ENCODE peak calls at places on chromosomes 4 and X, in ten cellular contexts. One of them, this sample, is unnamed.

GRCh38 chrX:47658684-47659515 is at the start of gene UXT:
- DNase-seq in fibroblast of lung: peak; percentile 97
- DNase-seq in H9: peak; percentile 96
- DNase-seq in CD4-positive, alpha-beta T cell: peak; percentile 87
- DNase-seq in foreskin keratinocyte: peak; percentile 87
- DNase-seq in H1: peak; percentile 89
- DNase-seq in cardiac muscle cell: peak; percentile 92
- DNase-seq in DND-41: peak; percentile 96
- DNase-seq in transverse colon: peak; percentile 96
- DNase-seq in psoas muscle: peak; percentile 91
- DNase-seq in this sample: peak; percentile 96

GRCh38 chr4:181959121-181959520 is 284.1 kb upstream of the TENM3 start:
- DNase-seq in cardiac muscle cell: peak; percentile 53
- DNase-seq in psoas muscle: no peak
- DNase-seq in CD4-positive, alpha-beta T cell: no peak
- DNase-seq in transverse colon: no peak
- DNase-seq in fibroblast of lung: peak; percentile 57
- DNase-seq in H1: no peak
- DNase-seq in H9: no peak
- DNase-seq in DND-41: no peak
- DNase-seq in foreskin keratinocyte: peak; percentile 79
- DNase-seq in this sample: peak; percentile 34

GRCh38 chrX:24025741-24026402 is 1.1 kb downstream of the KLHL15 start:
- DNase-seq in DND-41: no peak
- DNase-seq in H1: peak; percentile 50
- DNase-seq in foreskin keratinocyte: peak; percentile 36
- DNase-seq in cardiac muscle cell: no peak
- DNase-seq in fibroblast of lung: peak; percentile 89
- DNase-seq in transverse colon: no peak
- DNase-seq in psoas muscle: no peak
- DNase-seq in CD4-positive, alpha-beta T cell: no peak
- DNase-seq in H9: peak; percentile 70
- DNase-seq in this sample: peak; percentile 86

GRCh38 chr4:112517067-112517588 is 1.1 kb upstream of the NEUROG2 start:
- DNase-seq in H1: peak; percentile 77
- DNase-seq in DND-41: no peak
- DNase-seq in psoas muscle: no peak
- DNase-seq in fibroblast of lung: no peak
- DNase-seq in cardiac muscle cell: no peak
- DNase-seq in CD4-positive, alpha-beta T cell: no peak
- DNase-seq in foreskin keratinocyte: no peak
- DNase-seq in H9: peak; percentile 64
- DNase-seq in transverse colon: no peak
- DNase-seq in this sample: no peak

GRCh38 chrX:150150081-150150779 is 211.9 kb upstream of the EOLA2 start:
- DNase-seq in H9: no peak
- DNase-seq in H1: no peak
- DNase-seq in foreskin keratinocyte: no peak
- DNase-seq in cardiac muscle cell: no peak
- DNase-seq in DND-41: no peak
- DNase-seq in transverse colon: no peak
- DNase-seq in psoas muscle: no peak
- DNase-seq in CD4-positive, alpha-beta T cell: no peak
- DNase-seq in fibroblast of lung: no peak
- DNase-seq in this sample: peak; percentile 47

GRCh38 chrX:66408507-66408906 is 230.4 kb downstream of the EDA2R start:
- DNase-seq in psoas muscle: no peak
- DNase-seq in H9: no peak
- DNase-seq in foreskin keratinocyte: no peak
- DNase-seq in DND-41: no peak
- DNase-seq in H1: no peak
- DNase-seq in transverse colon: no peak
- DNase-seq in CD4-positive, alpha-beta T cell: no peak
- DNase-seq in cardiac muscle cell: no peak
- DNase-seq in fibroblast of lung: no peak
- DNase-seq in this sample: no peak

GRCh38 chr4:169618286-169618685 is 2.1 kb upstream of the CLCN3 start:
- DNase-seq in DND-41: no peak
- DNase-seq in cardiac muscle cell: no peak
- DNase-seq in CD4-positive, alpha-beta T cell: no peak
- DNase-seq in psoas muscle: no peak
- DNase-seq in foreskin keratinocyte: no peak
- DNase-seq in H1: no peak
- DNase-seq in transverse colon: no peak
- DNase-seq in fibroblast of lung: no peak
- DNase-seq in H9: no peak
- DNase-seq in this sample: no peak

GRCh38 chr4:54169176-54169575 is 59.9 kb upstream of the PDGFRA start:
- DNase-seq in CD4-positive, alpha-beta T cell: no peak
- DNase-seq in H1: no peak
- DNase-seq in DND-41: no peak
- DNase-seq in cardiac muscle cell: no peak
- DNase-seq in foreskin keratinocyte: no peak
- DNase-seq in transverse colon: no peak
- DNase-seq in psoas muscle: no peak
- DNase-seq in fibroblast of lung: no peak
- DNase-seq in H9: no peak
- DNase-seq in this sample: no peak

GRCh38 chr4:147599206-147599605 is 18.0 kb upstream of the TMEM184C start:
- DNase-seq in fibroblast of lung: no peak
- DNase-seq in H1: no peak
- DNase-seq in psoas muscle: no peak
- DNase-seq in H9: no peak
- DNase-seq in cardiac muscle cell: no peak
- DNase-seq in foreskin keratinocyte: no peak
- DNase-seq in transverse colon: no peak
- DNase-seq in CD4-positive, alpha-beta T cell: no peak
- DNase-seq in DND-41: no peak
- DNase-seq in this sample: no peak

GRCh38 chr4:147597561-147597960 is 19.6 kb upstream of the TMEM184C start:
- DNase-seq in transverse colon: no peak
- DNase-seq in foreskin keratinocyte: no peak
- DNase-seq in DND-41: no peak
- DNase-seq in CD4-positive, alpha-beta T cell: no peak
- DNase-seq in psoas muscle: no peak
- DNase-seq in H9: no peak
- DNase-seq in fibroblast of lung: no peak
- DNase-seq in cardiac muscle cell: no peak
- DNase-seq in H1: no peak
- DNase-seq in this sample: no peak

GRCh38 chr4:147594107-147594506 is 23.1 kb upstream of the TMEM184C start:
- DNase-seq in fibroblast of lung: no peak
- DNase-seq in transverse colon: no peak
- DNase-seq in H1: no peak
- DNase-seq in CD4-positive, alpha-beta T cell: no peak
- DNase-seq in foreskin keratinocyte: no peak
- DNase-seq in psoas muscle: no peak
- DNase-seq in cardiac muscle cell: no peak
- DNase-seq in DND-41: no peak
- DNase-seq in H9: no peak
- DNase-seq in this sample: no peak

GRCh38 chr4:147596976-147597375 is 20.2 kb upstream of the TMEM184C start:
- DNase-seq in fibroblast of lung: peak; percentile 88
- DNase-seq in CD4-positive, alpha-beta T cell: no peak
- DNase-seq in DND-41: no peak
- DNase-seq in H1: no peak
- DNase-seq in psoas muscle: no peak
- DNase-seq in foreskin keratinocyte: peak; percentile 77
- DNase-seq in cardiac muscle cell: no peak
- DNase-seq in H9: no peak
- DNase-seq in transverse colon: no peak
- DNase-seq in this sample: peak; percentile 76

DNA sequence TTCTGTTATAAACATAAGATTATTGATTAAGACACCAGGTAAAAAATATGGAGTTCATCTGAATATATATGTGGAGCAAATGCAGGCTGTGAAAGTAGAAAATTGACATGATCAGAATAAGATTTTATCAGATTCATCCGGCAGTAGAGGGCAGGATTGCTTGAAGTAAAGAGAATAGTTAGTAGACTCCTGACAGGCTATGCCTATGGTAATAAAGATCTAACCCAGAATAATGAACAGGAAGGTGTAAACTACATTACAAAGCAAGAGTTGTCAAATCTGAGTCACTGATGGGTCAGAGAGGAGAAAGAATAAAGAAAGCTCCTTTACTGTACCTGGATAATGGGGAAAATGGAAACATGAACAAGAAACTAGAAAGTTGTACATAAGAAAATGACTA is 20.8 kb upstream of the TMEM184C start:
- DNase-seq in fibroblast of lung: peak; percentile 39
- DNase-seq in H9: no peak
- DNase-seq in cardiac muscle cell: no peak
- DNase-seq in H1: no peak
- DNase-seq in DND-41: no peak
- DNase-seq in CD4-positive, alpha-beta T cell: no peak
- DNase-seq in transverse colon: no peak
- DNase-seq in psoas muscle: no peak
- DNase-seq in foreskin keratinocyte: peak; percentile 49
- DNase-seq in this sample: no peak
- TF ChIP-seq CTCF in fibroblast of lung: peak; percentile 14
- TF ChIP-seq CTCF in H9: no peak
- TF ChIP-seq CTCF in cardiac muscle cell: no peak
- TF ChIP-seq CTCF in H1: no peak
- TF ChIP-seq CTCF in DND-41: peak; percentile 8
- TF ChIP-seq CTCF in CD4-positive, alpha-beta T cell: no peak
- TF ChIP-seq CTCF in transverse colon: no peak
- TF ChIP-seq CTCF in psoas muscle: no peak
- TF ChIP-seq CTCF in foreskin keratinocyte: peak; percentile 60
- TF ChIP-seq CTCF in this sample: no peak

GRCh38 chr4:95363966-95364365 is 184.8 kb downstream of the UNC5C start:
- DNase-seq in transverse colon: no peak
- DNase-seq in DND-41: no peak
- DNase-seq in CD4-positive, alpha-beta T cell: no peak
- DNase-seq in cardiac muscle cell: no peak
- DNase-seq in fibroblast of lung: no peak
- DNase-seq in foreskin keratinocyte: peak; percentile 10
- DNase-seq in psoas muscle: no peak
- DNase-seq in H1: no peak
- DNase-seq in H9: no peak
- DNase-seq in this sample: peak; percentile 13

GRCh38 chr4:95362066-95362465 is 186.7 kb downstream of the UNC5C start:
- DNase-seq in foreskin keratinocyte: no peak
- DNase-seq in fibroblast of lung: no peak
- DNase-seq in CD4-positive, alpha-beta T cell: no peak
- DNase-seq in H1: no peak
- DNase-seq in transverse colon: no peak
- DNase-seq in psoas muscle: no peak
- DNase-seq in DND-41: no peak
- DNase-seq in cardiac muscle cell: no peak
- DNase-seq in H9: no peak
- DNase-seq in this sample: no peak

GRCh38 chr4:95361696-95361965 is 187.1 kb downstream of the UNC5C start:
- DNase-seq in psoas muscle: no peak
- DNase-seq in fibroblast of lung: no peak
- DNase-seq in cardiac muscle cell: no peak
- DNase-seq in foreskin keratinocyte: no peak
- DNase-seq in H9: no peak
- DNase-seq in H1: no peak
- DNase-seq in DND-41: no peak
- DNase-seq in CD4-positive, alpha-beta T cell: no peak
- DNase-seq in transverse colon: no peak
- DNase-seq in this sample: no peak

GRCh38 chr4:95363579-95363965 is 185.2 kb downstream of the UNC5C start:
- DNase-seq in foreskin keratinocyte: no peak
- DNase-seq in psoas muscle: no peak
- DNase-seq in H9: no peak
- DNase-seq in transverse colon: no peak
- DNase-seq in CD4-positive, alpha-beta T cell: no peak
- DNase-seq in H1: no peak
- DNase-seq in fibroblast of lung: no peak
- DNase-seq in cardiac muscle cell: no peak
- DNase-seq in DND-41: no peak
- DNase-seq in this sample: no peak

DNA sequence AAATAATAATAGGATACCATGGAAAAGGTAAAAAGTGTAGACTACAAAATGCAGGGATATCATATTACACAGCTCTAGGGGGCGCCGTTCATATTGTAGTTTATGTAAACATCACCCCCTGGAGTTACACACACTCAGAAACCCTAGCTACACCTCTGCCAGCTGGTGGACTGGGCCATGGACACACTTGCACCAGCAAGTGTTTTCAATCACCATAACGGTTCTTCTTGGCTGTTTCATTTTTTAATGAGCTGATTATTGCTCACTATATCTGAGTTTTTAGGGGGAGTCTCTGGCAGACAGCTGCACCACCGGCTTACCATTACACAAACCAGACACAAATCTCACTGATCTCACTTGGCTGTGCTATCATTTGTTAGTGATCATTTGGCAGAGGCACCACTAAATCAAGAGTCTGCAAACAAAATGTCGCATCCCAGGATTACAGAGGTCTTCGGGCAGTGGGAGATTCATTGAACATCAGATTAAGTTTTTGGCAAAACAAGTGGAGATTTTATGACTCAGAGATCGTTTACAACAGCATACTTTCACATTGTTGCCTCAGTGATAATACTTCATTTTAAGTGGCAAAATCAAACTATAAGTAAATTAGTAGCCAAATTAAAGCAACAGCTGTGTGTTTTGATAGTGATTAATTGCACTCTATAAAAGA is 185.7 kb downstream of the UNC5C start:
- DNase-seq in fibroblast of lung: peak; percentile 30
- DNase-seq in DND-41: no peak
- DNase-seq in H9: peak; percentile 44
- DNase-seq in transverse colon: no peak
- DNase-seq in H1: peak; percentile 55
- DNase-seq in foreskin keratinocyte: no peak
- DNase-seq in CD4-positive, alpha-beta T cell: no peak
- DNase-seq in psoas muscle: no peak
- DNase-seq in cardiac muscle cell: peak; percentile 32
- DNase-seq in this sample: peak; percentile 35
- TF ChIP-seq CTCF in fibroblast of lung: no peak
- TF ChIP-seq CTCF in DND-41: peak; percentile 43
- TF ChIP-seq CTCF in H9: peak; percentile 63
- TF ChIP-seq CTCF in transverse colon: no peak
- TF ChIP-seq CTCF in H1: no peak
- TF ChIP-seq CTCF in foreskin keratinocyte: peak; percentile 51
- TF ChIP-seq CTCF in CD4-positive, alpha-beta T cell: no peak
- TF ChIP-seq CTCF in psoas muscle: no peak
- TF ChIP-seq CTCF in cardiac muscle cell: peak; percentile 50
- TF ChIP-seq CTCF in this sample: peak; percentile 22

GRCh38 chrX:138775501-138775900 is 64.0 kb upstream of the FGF13 start:
- DNase-seq in psoas muscle: no peak
- DNase-seq in CD4-positive, alpha-beta T cell: no peak
- DNase-seq in cardiac muscle cell: peak; percentile 33
- DNase-seq in transverse colon: no peak
- DNase-seq in fibroblast of lung: peak; percentile 54
- DNase-seq in H1: no peak
- DNase-seq in H9: no peak
- DNase-seq in foreskin keratinocyte: no peak
- DNase-seq in DND-41: no peak
- DNase-seq in this sample: peak; percentile 61

DNA sequence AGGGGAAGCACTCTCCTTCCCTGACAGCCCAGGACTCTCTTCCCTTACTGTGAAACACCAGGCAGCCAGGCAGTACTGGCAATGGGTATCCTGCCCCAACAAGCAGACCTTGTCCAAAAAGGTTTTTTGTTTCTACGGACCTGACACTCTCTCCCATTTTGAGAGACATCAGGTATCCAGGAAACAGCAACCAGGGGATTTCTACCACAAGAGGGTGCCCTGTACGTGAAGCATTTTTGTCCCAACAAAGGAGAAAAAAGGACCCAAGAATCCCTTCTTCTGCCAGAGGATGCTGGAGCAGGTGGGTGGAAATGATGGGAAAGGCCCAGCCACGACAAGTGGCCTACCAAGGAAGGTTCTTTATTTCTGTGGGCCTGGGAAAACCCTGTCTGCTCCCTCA is 65.7 kb upstream of the FGF13 start:
- DNase-seq in foreskin keratinocyte: no peak
- DNase-seq in psoas muscle: no peak
- DNase-seq in CD4-positive, alpha-beta T cell: no peak
- DNase-seq in H9: peak; percentile 35
- DNase-seq in fibroblast of lung: no peak
- DNase-seq in H1: peak; percentile 41
- DNase-seq in DND-41: no peak
- DNase-seq in transverse colon: no peak
- DNase-seq in cardiac muscle cell: no peak
- DNase-seq in this sample: no peak
- TF ChIP-seq CTCF in foreskin keratinocyte: no peak
- TF ChIP-seq CTCF in psoas muscle: no peak
- TF ChIP-seq CTCF in CD4-positive, alpha-beta T cell: no peak
- TF ChIP-seq CTCF in H9: peak; percentile 55
- TF ChIP-seq CTCF in fibroblast of lung: peak; percentile 6
- TF ChIP-seq CTCF in H1: no peak
- TF ChIP-seq CTCF in DND-41: no peak
- TF ChIP-seq CTCF in transverse colon: no peak
- TF ChIP-seq CTCF in cardiac muscle cell: no peak
- TF ChIP-seq CTCF in this sample: no peak

GRCh38 chr4:60759518-60760245 is 440.4 kb upstream of the ADGRL3 start:
- DNase-seq in H1: no peak
- DNase-seq in fibroblast of lung: no peak
- DNase-seq in DND-41: no peak
- DNase-seq in foreskin keratinocyte: no peak
- DNase-seq in H9: no peak
- DNase-seq in cardiac muscle cell: no peak
- DNase-seq in psoas muscle: no peak
- DNase-seq in transverse colon: no peak
- DNase-seq in CD4-positive, alpha-beta T cell: no peak
- DNase-seq in this sample: no peak
- TF ChIP-seq CTCF in H1: no peak
- TF ChIP-seq CTCF in fibroblast of lung: no peak
- TF ChIP-seq CTCF in DND-41: peak; percentile 9
- TF ChIP-seq CTCF in foreskin keratinocyte: peak; percentile 40
- TF ChIP-seq CTCF in H9: peak; percentile 52
- TF ChIP-seq CTCF in cardiac muscle cell: peak; percentile 26
- TF ChIP-seq CTCF in psoas muscle: no peak
- TF ChIP-seq CTCF in transverse colon: no peak
- TF ChIP-seq CTCF in CD4-positive, alpha-beta T cell: no peak
- TF ChIP-seq CTCF in this sample: peak; percentile 47